ENCODE peak calls at places on chromosomes 2 and 18, in six cellular contexts. One of them, this sample, is unnamed.

GRCh38 chr2:221850076-221850475 is 278.0 kb upstream of the EPHA4 start:
- DNase-seq in activated T-cell treated with anti-CD3 and anti-CD28 coated beads for 24 hours: no peak
- DNase-seq in NCI-H2081: no peak
- DNase-seq in Right ventricle myocardium inferior: no peak
- DNase-seq in fibroblast of lung: peak
- DNase-seq in WTC11: no peak
- DNase-seq in this sample: peak

GRCh38 chr2:157363612-157364101 is 38.0 kb upstream of the ERMN start:
- DNase-seq in activated T-cell treated with anti-CD3 and anti-CD28 coated beads for 24 hours: no peak
- DNase-seq in NCI-H2081: no peak
- DNase-seq in Right ventricle myocardium inferior: no peak
- DNase-seq in fibroblast of lung: no peak
- DNase-seq in WTC11: no peak
- DNase-seq in this sample: no peak

GRCh38 chr18:56036673-56037072 is 448.7 kb upstream of the TCF4 start:
- DNase-seq in activated T-cell treated with anti-CD3 and anti-CD28 coated beads for 24 hours: no peak
- DNase-seq in NCI-H2081: no peak
- DNase-seq in Right ventricle myocardium inferior: no peak
- DNase-seq in fibroblast of lung: no peak
- DNase-seq in WTC11: no peak
- DNase-seq in this sample: no peak

GRCh38 chr2:44715671-44716077 is 225.8 kb upstream of the SIX3 start:
- DNase-seq in activated T-cell treated with anti-CD3 and anti-CD28 coated beads for 24 hours: no peak
- DNase-seq in NCI-H2081: peak
- DNase-seq in Right ventricle myocardium inferior: no peak
- DNase-seq in fibroblast of lung: peak
- DNase-seq in WTC11: peak
- DNase-seq in this sample: peak

GRCh38 chr2:214328941-214329340 is 81.9 kb upstream of the VWC2L start:
- DNase-seq in activated T-cell treated with anti-CD3 and anti-CD28 coated beads for 24 hours: no peak
- DNase-seq in NCI-H2081: no peak
- DNase-seq in Right ventricle myocardium inferior: no peak
- DNase-seq in fibroblast of lung: peak
- DNase-seq in WTC11: no peak
- DNase-seq in this sample: no peak

GRCh38 chr2:42047488-42048317 is at the start of gene PKDCC:
- DNase-seq in activated T-cell treated with anti-CD3 and anti-CD28 coated beads for 24 hours: no peak
- DNase-seq in NCI-H2081: peak
- DNase-seq in Right ventricle myocardium inferior: peak
- DNase-seq in fibroblast of lung: peak
- DNase-seq in WTC11: peak
- DNase-seq in this sample: peak

GRCh38 chr2:138455275-138455674 is 46.3 kb upstream of the SPOPL start:
- DNase-seq in activated T-cell treated with anti-CD3 and anti-CD28 coated beads for 24 hours: no peak
- DNase-seq in NCI-H2081: no peak
- DNase-seq in Right ventricle myocardium inferior: no peak
- DNase-seq in fibroblast of lung: no peak
- DNase-seq in WTC11: no peak
- DNase-seq in this sample: no peak

GRCh38 chr18:72544092-72544886 is at the start of gene CBLN2:
- DNase-seq in activated T-cell treated with anti-CD3 and anti-CD28 coated beads for 24 hours: peak
- DNase-seq in NCI-H2081: peak
- DNase-seq in Right ventricle myocardium inferior: peak
- DNase-seq in fibroblast of lung: peak
- DNase-seq in WTC11: peak
- DNase-seq in this sample: peak

GRCh38 chr2:854460-854859 is 96.2 kb upstream of the SNTG2 start:
- DNase-seq in activated T-cell treated with anti-CD3 and anti-CD28 coated beads for 24 hours: no peak
- DNase-seq in NCI-H2081: peak
- DNase-seq in Right ventricle myocardium inferior: no peak
- DNase-seq in fibroblast of lung: no peak
- DNase-seq in WTC11: peak
- DNase-seq in this sample: no peak

GRCh38 chr2:222611684-222612083 is 44.2 kb downstream of the FARSB start:
- DNase-seq in activated T-cell treated with anti-CD3 and anti-CD28 coated beads for 24 hours: no peak
- DNase-seq in NCI-H2081: no peak
- DNase-seq in Right ventricle myocardium inferior: peak
- DNase-seq in fibroblast of lung: no peak
- DNase-seq in WTC11: no peak
- DNase-seq in this sample: no peak

GRCh38 chr2:45964226-45964841 is 312.9 kb downstream of the PRKCE start:
- DNase-seq in activated T-cell treated with anti-CD3 and anti-CD28 coated beads for 24 hours: no peak
- DNase-seq in NCI-H2081: peak
- DNase-seq in Right ventricle myocardium inferior: no peak
- DNase-seq in fibroblast of lung: peak
- DNase-seq in WTC11: no peak
- DNase-seq in this sample: peak

GRCh38 chr2:122681626-122682025 is 926.2 kb downstream of the TSN start:
- DNase-seq in activated T-cell treated with anti-CD3 and anti-CD28 coated beads for 24 hours: no peak
- DNase-seq in NCI-H2081: no peak
- DNase-seq in Right ventricle myocardium inferior: no peak
- DNase-seq in fibroblast of lung: no peak
- DNase-seq in WTC11: no peak
- DNase-seq in this sample: no peak

GRCh38 chr2:19991895-19992294 is 2.0 kb upstream of the WDR35 start:
- DNase-seq in activated T-cell treated with anti-CD3 and anti-CD28 coated beads for 24 hours: no peak
- DNase-seq in NCI-H2081: no peak
- DNase-seq in Right ventricle myocardium inferior: no peak
- DNase-seq in fibroblast of lung: no peak
- DNase-seq in WTC11: no peak
- DNase-seq in this sample: no peak